ENCODE peak calls at places on chromosome 15, in nine cellular contexts. E is fibroblast of lung; H is bronchial epithelial cell; J is EL; G is GM12892; L is omental fat pad; W is naive thymus-derived CD8-positive, alpha-beta T cell; P is activated naive CD4-positive, alpha-beta T cell treated with anti-CD3 and anti-CD28 coated beads for 36 hours; X is GM23338. M is an unnamed sample.

GRCh38 chr15:39200586-39200985 is 380.3 kb upstream of the THBS1 start:
- DNase-seq in J (no peak), L (no peak), G (no peak), X (peak), P (no peak), W (no peak), E (no peak), H (no peak), M (no peak)

GRCh38 chr15:40398413-40398873 is 7.2 kb upstream of the IVD start:
- DNase-seq in E (no peak), W (no peak), J (no peak), L (no peak), P (peak), X (no peak), G (no peak), H (no peak), M (no peak)

GRCh38 chr15:58472821-58473581 is 41.2 kb downstream of the LIPC start:
- DNase-seq in J (no peak), G (no peak), L (no peak), E (no peak), P (peak), H (peak), W (peak), X (no peak), M (no peak)

GRCh38 chr15:99104788-99105515 is at the start of gene SYNM:
- DNase-seq in J (peak), L (no peak), P (peak), H (peak), G (peak), X (peak), E (peak), W (peak), M (peak)

GRCh38 chr15:51044037-51044712 is 50.5 kb downstream of the TNFAIP8L3 start:
- DNase-seq in X (no peak), G (no peak), E (no peak), J (no peak), H (no peak), P (no peak), W (no peak), L (no peak), M (no peak)

GRCh38 chr15:70355275-70355795 is 257.6 kb upstream of the TLE3 start:
- DNase-seq in P (no peak), H (no peak), L (no peak), W (no peak), X (no peak), G (no peak), E (no peak), J (no peak), M (no peak)

GRCh38 chr15:72312605-72313447 is 7.1 kb downstream of the CELF6 start:
- DNase-seq in X (peak), G (peak), E (peak), J (peak), W (no peak), L (no peak), H (peak), P (peak), M (peak)

GRCh38 chr15:57772223-57772957 is 65.9 kb downstream of the POLR2M start:
- DNase-seq in G (no peak), X (peak), E (peak), W (no peak), P (no peak), L (no peak), J (peak), H (peak), M (no peak)

GRCh38 chr15:68304611-68305337 is 27.2 kb downstream of the FEM1B start:
- DNase-seq in E (no peak), P (no peak), J (no peak), W (no peak), H (peak), G (no peak), X (peak), L (no peak), M (no peak)

GRCh38 chr15:29136815-29137214 is 132.8 kb downstream of the NSMCE3 start:
- DNase-seq in G (no peak), P (no peak), W (peak), J (no peak), L (no peak), X (no peak), E (no peak), H (no peak), M (no peak)

GRCh38 chr15:56678562-56678961 is 54.7 kb downstream of the ZNF280D start:
- DNase-seq in J (no peak), W (no peak), G (no peak), H (no peak), E (no peak), X (no peak), L (no peak), P (no peak), M (no peak)

GRCh38 chr15:73231661-73232443 is 136.9 kb downstream of the HCN4 start:
- DNase-seq in X (peak), P (no peak), L (no peak), H (no peak), W (no peak), J (no peak), E (peak), G (no peak), M (no peak)

GRCh38 chr15:41809121-41809520 is 18.8 kb upstream of the JMJD7 start:
- DNase-seq in P (no peak), X (no peak), L (no peak), G (no peak), W (no peak), E (no peak), H (no peak), J (peak), M (no peak)

GRCh38 chr15:78093242-78094020 is 1.1 kb downstream of the SH2D7 start:
- DNase-seq in L (no peak), W (no peak), G (no peak), H (no peak), E (peak), X (no peak), P (no peak), J (peak), M (no peak)

GRCh38 chr15:83767786-83768185 is 113.9 kb downstream of the ADAMTSL3 start:
- DNase-seq in L (no peak), W (no peak), G (no peak), J (no peak), H (peak), X (no peak), P (no peak), E (peak), M (no peak)

GRCh38 chr15:75361989-75362641 is 6.3 kb downstream of the MAN2C1 start:
- DNase-seq in G (no peak), X (no peak), J (no peak), W (no peak), L (no peak), E (no peak), P (no peak), H (no peak), M (no peak)

GRCh38 chr15:52523192-52523591 is 5.5 kb downstream of the MYO5A start:
- DNase-seq in W (no peak), J (peak), X (no peak), P (no peak), L (no peak), E (peak), H (peak), G (no peak), M (no peak)

GRCh38 chr15:98778960-98779359 is 130.6 kb downstream of the IGF1R start:
- DNase-seq in G (no peak), L (no peak), H (no peak), E (no peak), W (no peak), P (no peak), J (no peak), X (no peak), M (no peak)

GRCh38 chr15:65077981-65078352 is 1.4 kb downstream of the KBTBD13 start:
- DNase-seq in G (no peak), W (no peak), P (peak), L (no peak), H (peak), E (no peak), J (peak), X (peak), M (peak)

GRCh38 chr15:48856947-48857346 is 21.0 kb upstream of the EID1 start:
- DNase-seq in L (no peak), P (no peak), W (no peak), G (no peak), E (peak), J (peak), H (no peak), X (peak), M (no peak)

GRCh38 chr15:45385568-45385967 is 7.2 kb upstream of the GATM start:
- DNase-seq in E (no peak), P (no peak), L (no peak), J (no peak), X (no peak), G (no peak), W (no peak), H (no peak), M (no peak)

GRCh38 chr15:78540955-78541743 is 905 bp downstream of the PSMA4 start:
- DNase-seq in J (peak), G (no peak), X (no peak), E (peak), W (no peak), P (peak), L (no peak), H (peak), M (no peak)

GRCh38 chr15:100596792-100597191 is 5.2 kb downstream of the LINS1 start:
- DNase-seq in G (peak), W (peak), E (no peak), X (no peak), P (peak), J (no peak), L (peak), H (peak), M (no peak)

GRCh38 chr15:76267077-76267476 is 44.2 kb downstream of the ETFA start:
- DNase-seq in J (no peak), E (no peak), X (no peak), P (no peak), G (no peak), W (no peak), H (no peak), L (no peak), M (no peak)

GRCh38 chr15:80502782-80503181 is 98.6 kb downstream of the ARNT2 start:
- DNase-seq in J (no peak), P (no peak), E (no peak), L (no peak), H (no peak), W (no peak), G (no peak), X (no peak), M (no peak)

GRCh38 chr15:75034615-75035014 is 11.2 kb downstream of the PPCDC start:
- DNase-seq in E (no peak), J (no peak), X (no peak), G (no peak), W (no peak), L (no peak), P (no peak), H (no peak), M (no peak)

GRCh38 chr15:55587321-55588069 is 650 bp downstream of the PYGO1 start:
- DNase-seq in G (peak), W (no peak), E (peak), P (peak), H (no peak), J (peak), X (peak), L (no peak), M (peak)

GRCh38 chr15:60917469-60918130 is 311.5 kb downstream of the RORA start:
- DNase-seq in E (peak), P (no peak), L (no peak), X (no peak), H (no peak), W (no peak), J (no peak), G (no peak), M (no peak)

GRCh38 chr15:92405942-92406341 is 12.3 kb downstream of the ST8SIA2 start:
- DNase-seq in L (no peak), X (no peak), G (no peak), J (no peak), E (no peak), W (no peak), H (no peak), P (no peak), M (no peak)

GRCh38 chr15:85504739-85505676 is 124.6 kb downstream of the AKAP13 start:
- DNase-seq in H (peak), G (no peak), L (no peak), W (peak), J (peak), E (peak), X (peak), P (peak), M (no peak)

GRCh38 chr15:64842986-64843561 is 1.4 kb downstream of the PLEKHO2 start:
- DNase-seq in P (peak), X (no peak), G (no peak), H (no peak), E (peak), W (peak), J (peak), L (no peak), M (no peak)

GRCh38 chr15:39511000-39511914 is 69.6 kb upstream of the THBS1 start:
- DNase-seq in J (peak), H (peak), W (no peak), G (no peak), X (no peak), L (no peak), E (peak), P (no peak), M (no peak)

GRCh38 chr15:48373855-48374421 is 42.7 kb downstream of the DUT start:
- DNase-seq in G (no peak), H (peak), W (no peak), J (peak), X (no peak), E (peak), P (no peak), L (no peak), M (no peak)

M was measured in GM12891.